ENCODE peak calls at places on chromosome 17, in ten cellular contexts. D is fibroblast of mammary gland; A is stimulated activated CD8-positive, alpha-beta memory T cell treated with anti-CD3 and anti-CD28 coated beads, Interleukin-4, amount 100 ng/mL, for 1 hour; J is NCI-H1092; M is iris pigment epithelial cell; N is ELR; R is fibroblast of lung; Z is SK-MEL-5; Y is pulmonary artery endothelial cell; V is AG08395. S is an unnamed sample.

GRCh38 chr17:44828919-44829557 is 1.0 kb downstream of the GJC1 start:
- DNase-seq in Z (peak), M (peak), J (no peak), N (peak), A (no peak), R (peak), V (peak), Y (no peak), D (peak), S (no peak)

GRCh38 chr17:31538080-31538762 is 146.7 kb downstream of the RAB11FIP4 start:
- DNase-seq in Z (no peak), D (no peak), J (no peak), N (no peak), Y (no peak), V (no peak), R (no peak), A (no peak), M (no peak), S (peak)

GRCh38 chr17:81277421-81277820 is 17.7 kb downstream of the SLC38A10 start:
- DNase-seq in A (no peak), D (no peak), V (no peak), R (peak), M (no peak), Z (no peak), J (peak), N (no peak), Y (no peak), S (peak)

GRCh38 chr17:39240631-39241030 is 14.9 kb upstream of the STAC2 start:
- DNase-seq in V (no peak), Z (no peak), J (no peak), R (no peak), D (no peak), A (no peak), N (no peak), Y (no peak), M (no peak), S (no peak)

GRCh38 chr17:11807606-11808005 is 189.7 kb downstream of the ZNF18 start:
- DNase-seq in R (no peak), A (no peak), V (no peak), Y (no peak), Z (no peak), M (no peak), D (no peak), J (no peak), N (no peak), S (no peak)

GRCh38 chr17:38667099-38667786 is 7.5 kb downstream of the EPOP start:
- DNase-seq in N (peak), M (peak), Y (peak), V (peak), J (peak), A (no peak), R (peak), D (peak), Z (peak), S (peak)

GRCh38 chr17:57338257-57338919 is 82.1 kb downstream of the MSI2 start:
- DNase-seq in A (no peak), D (no peak), M (no peak), Y (no peak), J (no peak), Z (no peak), R (no peak), N (no peak), V (no peak), S (no peak)

GRCh38 chr17:32590974-32591373 is 104.2 kb downstream of the CDK5R1 start:
- DNase-seq in M (no peak), V (no peak), D (no peak), R (no peak), N (no peak), Z (no peak), Y (no peak), A (no peak), J (peak), S (no peak)

GRCh38 chr17:73991260-73991659 is 212.2 kb upstream of the RPL38 start:
- DNase-seq in D (no peak), J (no peak), R (no peak), N (no peak), M (no peak), V (no peak), A (no peak), Z (no peak), Y (no peak), S (no peak)

S was measured in kidney.